ENCODE peak calls at places on chromosomes 5 and 9, in eight cellular contexts. F is IMR-90; R is breast epithelium; N is CD8-positive, alpha-beta memory T cell; A is body of pancreas; E is cardiac fibroblast; T is fibroblast of the aortic adventitia; Y is neural progenitor cell. M is an unnamed sample.

GRCh38 chr5:127586371-127586770 is 62.5 kb upstream of the CTXN3 start:
- DNase-seq in F (no peak), R (no peak), N (no peak), A (no peak), E (no peak), T (no peak), Y (no peak), M (no peak)

GRCh38 chr5:179407191-179408175 is 62.2 kb upstream of the ADAMTS2 start:
- DNase-seq in F (no peak), R (no peak), N (no peak), A (no peak), E (no peak), T (peak; percentile 28), Y (no peak), M (peak; percentile 83)

GRCh38 chr9:121340676-121341392 is 29.2 kb downstream of the STOM start:
- DNase-seq in F (peak; percentile 48), R (no peak), N (no peak), A (no peak), E (no peak), T (no peak), Y (no peak), M (no peak)

GRCh38 chr9:119898316-119898715 is 529.1 kb upstream of the BRINP1 start:
- DNase-seq in F (no peak), R (no peak), N (no peak), A (no peak), E (no peak), T (no peak), Y (no peak), M (no peak)

GRCh38 chr5:107958861-107959260 is 288.1 kb upstream of the EFNA5 start:
- DNase-seq in F (no peak), R (no peak), N (no peak), A (no peak), E (no peak), T (no peak), Y (no peak), M (no peak)

GRCh38 chr5:68071731-68072130 is 143.8 kb upstream of the PIK3R1 start:
- DNase-seq in F (no peak), R (no peak), N (no peak), A (no peak), E (peak; percentile 65), T (peak; percentile 44), Y (no peak), M (no peak)

GRCh38 chr9:68473790-68474189 is 66.9 kb downstream of the TMEM252 start:
- DNase-seq in F (no peak), R (no peak), N (no peak), A (no peak), E (no peak), T (no peak), Y (no peak), M (no peak)

GRCh38 chr5:83029912-83030311 is 47.3 kb downstream of the TMEM167A start:
- DNase-seq in F (peak; percentile 80), R (no peak), N (no peak), A (no peak), E (peak; percentile 58), T (peak; percentile 75), Y (no peak), M (no peak)

GRCh38 chr9:114285166-114285867 is 37.6 kb upstream of the ORM1 start:
- DNase-seq in F (peak; percentile 94), R (peak; percentile 47), N (peak; percentile 37), A (no peak), E (peak; percentile 87), T (peak; percentile 88), Y (peak; percentile 48), M (no peak)

GRCh38 chr5:150119421-150120061 is 33.2 kb upstream of the CSF1R start:
- DNase-seq in F (no peak), R (peak; percentile 47), N (no peak), A (no peak), E (no peak), T (no peak), Y (no peak), M (no peak)

GRCh38 chr5:38228914-38229313 is 29.4 kb upstream of the EGFLAM start:
- DNase-seq in F (no peak), R (no peak), N (no peak), A (no peak), E (no peak), T (no peak), Y (no peak), M (no peak)

GRCh38 chr5:1637639-1638481 is 114.1 kb upstream of the LPCAT1 start:
- DNase-seq in F (no peak), R (peak; percentile 42), N (peak; percentile 34), A (no peak), E (no peak), T (no peak), Y (no peak), M (peak; percentile 76)

GRCh38 chr5:170501361-170501760 is 2.5 kb upstream of the KCNIP1 start:
- DNase-seq in F (no peak), R (no peak), N (no peak), A (no peak), E (no peak), T (no peak), Y (no peak), M (no peak)

GRCh38 chr5:166961938-166962337 is 1329.5 kb upstream of the WWC1 start:
- DNase-seq in F (no peak), R (no peak), N (no peak), A (no peak), E (no peak), T (no peak), Y (no peak), M (no peak)

GRCh38 chr9:7534211-7534935 is 265.2 kb downstream of the DMAC1 start:
- DNase-seq in F (no peak), R (no peak), N (no peak), A (no peak), E (no peak), T (no peak), Y (no peak), M (no peak)

GRCh38 chr9:123377211-123377971 is 21.4 kb downstream of the CRB2 start:
- DNase-seq in F (no peak), R (no peak), N (no peak), A (no peak), E (no peak), T (no peak), Y (no peak), M (no peak)

GRCh38 chr5:16885635-16886365 is 50.3 kb downstream of the MYO10 start:
- DNase-seq in F (no peak), R (no peak), N (no peak), A (no peak), E (no peak), T (no peak), Y (no peak), M (no peak)
- H3K4me3 ChIP-seq in F (no peak overlapping the region), R (no peak overlapping the region), N (no peak overlapping the region), A (no peak overlapping the region), E (no peak overlapping the region), T (no peak overlapping the region), Y (no peak overlapping the region), M (no peak overlapping the region)

GRCh38 chr5:58887721-58888409 is 305.0 kb downstream of the RAB3C start:
- DNase-seq in F (peak; percentile 11), R (no peak), N (no peak), A (peak; percentile 15), E (peak; percentile 59), T (peak; percentile 30), Y (no peak), M (no peak)

GRCh38 chr5:58891971-58892343 is 309.1 kb downstream of the RAB3C start:
- DNase-seq in F (no peak), R (no peak), N (no peak), A (no peak), E (no peak), T (no peak), Y (no peak), M (no peak)

GRCh38 chr5:58893551-58893950 is 310.7 kb downstream of the RAB3C start:
- DNase-seq in F (no peak), R (no peak), N (no peak), A (no peak), E (no peak), T (no peak), Y (no peak), M (no peak)

GRCh38 chr5:58890265-58890664 is 307.4 kb downstream of the RAB3C start:
- DNase-seq in F (no peak), R (no peak), N (no peak), A (no peak), E (no peak), T (no peak), Y (no peak), M (no peak)

DNA sequence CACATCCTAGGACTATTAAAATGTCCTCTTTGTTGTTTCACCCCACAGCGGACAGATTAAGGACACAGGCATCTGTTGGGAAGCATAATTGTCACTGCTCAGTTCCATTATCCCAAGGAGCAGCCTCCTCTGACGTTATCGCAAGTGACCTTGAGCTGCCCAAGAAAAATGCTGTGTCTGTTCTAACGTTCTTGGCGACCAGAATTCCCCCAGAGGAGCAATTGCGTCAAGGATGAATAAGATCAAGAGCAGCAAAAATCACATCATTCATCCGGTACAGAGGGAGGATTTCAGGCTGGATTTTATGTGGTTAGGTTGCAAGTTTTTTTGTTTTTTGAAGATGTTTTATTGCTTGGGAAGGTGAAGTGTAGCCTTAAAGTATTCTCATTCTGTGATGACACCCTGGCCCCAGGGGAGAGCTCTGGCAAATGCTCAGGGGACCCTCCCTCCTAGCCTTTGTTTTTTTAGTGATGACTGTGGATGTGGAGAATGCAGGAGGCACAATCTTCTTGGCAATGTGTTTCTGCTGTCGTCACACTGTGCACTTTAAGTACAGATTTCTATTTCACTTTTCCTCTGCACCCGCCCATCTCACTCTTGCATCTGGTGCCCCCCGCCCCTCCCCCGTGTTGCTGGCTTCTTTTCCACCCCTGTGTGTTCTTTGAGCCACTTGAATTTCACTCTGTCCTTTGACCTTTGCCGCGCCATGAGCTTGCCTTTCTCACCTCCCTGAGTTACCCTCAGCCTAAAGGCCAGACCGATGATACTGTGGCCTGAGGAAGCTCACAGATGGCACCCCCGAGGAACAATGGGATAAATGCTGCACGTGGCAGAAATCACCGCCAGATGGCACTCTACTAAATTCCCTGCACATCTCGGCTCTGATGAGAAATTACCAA is 308.4 kb downstream of the RAB3C start:
- DNase-seq in F (peak; percentile 81), R (peak; percentile 59), N (peak; percentile 64), A (peak; percentile 70), E (peak; percentile 99), T (peak; percentile 91), Y (peak; percentile 75), M (peak; percentile 93)
- H3K4me3 ChIP-seq in F (no peak overlapping the region), R (no peak overlapping the region), N (no peak overlapping the region), A (no peak overlapping the region), E (peak overlapping the region; percentile 49), T (peak overlapping the region; percentile 38), Y (no peak overlapping the region), M (no peak overlapping the region)

DNA sequence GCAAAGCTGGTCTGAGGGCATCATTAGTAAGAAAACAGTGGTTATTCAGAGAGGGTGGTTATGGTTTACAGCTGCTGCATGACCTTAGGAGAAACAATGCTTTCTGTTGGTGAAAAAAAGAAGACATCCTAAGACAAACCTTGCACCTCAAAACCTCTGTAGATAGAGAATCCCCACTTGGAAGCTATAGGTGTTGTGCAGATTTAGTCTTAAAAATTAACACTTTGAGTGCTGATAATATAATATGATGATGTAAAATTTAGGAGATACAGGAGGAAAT is 1.4 kb upstream of the PTTG1 start:
- DNase-seq in F (no peak), R (no peak), N (no peak), A (no peak), E (no peak), T (no peak), Y (no peak), M (no peak)
- H3K4me3 ChIP-seq in F (no peak overlapping the region), R (no peak overlapping the region), N (no peak overlapping the region), A (no peak overlapping the region), E (no peak overlapping the region), T (no peak overlapping the region), Y (no peak overlapping the region), M (no peak overlapping the region)

DNA sequence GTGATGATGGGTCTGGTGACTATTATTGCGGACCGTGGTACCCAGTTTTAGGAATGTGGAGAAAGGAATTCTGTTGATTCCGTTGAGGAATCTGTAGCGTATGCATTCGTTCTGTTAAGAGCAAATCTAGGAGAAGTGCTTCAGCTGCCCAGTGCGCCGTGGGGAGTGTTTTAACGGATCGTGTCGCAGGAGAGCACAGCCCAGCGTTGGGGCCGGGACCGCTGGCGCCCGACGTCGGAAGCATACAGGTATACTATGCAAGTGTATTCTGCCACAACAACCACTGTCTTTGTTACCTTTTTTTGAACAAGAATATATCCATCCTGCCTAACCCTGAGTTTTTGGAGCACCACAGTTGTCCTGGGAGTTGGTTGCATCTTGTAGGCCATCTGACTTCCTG is 42.7 kb downstream of the TENT4A start:
- DNase-seq in F (no peak), R (no peak), N (no peak), A (no peak), E (no peak), T (no peak), Y (no peak), M (no peak)
- H3K4me3 ChIP-seq in F (no peak overlapping the region), R (no peak overlapping the region), N (no peak overlapping the region), A (no peak overlapping the region), E (no peak overlapping the region), T (no peak overlapping the region), Y (no peak overlapping the region), M (no peak overlapping the region)